ENCODE peak calls at places on chromosomes 4 and X, in six cellular contexts. M is ascending aorta; N is stimulated activated CD4-positive, alpha-beta T cell treated with anti-CD3 and anti-CD28 coated beads, Interleukin-12 subunit alpha, Interleukin-12 subunit beta, amount 100 ng/mL, for 4 hours; D is EH; U is foreskin fibroblast; T is activated CD4-positive, CD25-positive, alpha-beta regulatory T cell. C is an unnamed sample.

GRCh38 chr4:5888222-5888701 is 4.6 kb downstream of the CRMP1 start:
- DNase-seq in M (no peak), N (no peak), D (no peak), U (no peak), T (no peak), C (no peak)

GRCh38 chr4:121998024-121998423 is 46.2 kb upstream of the TRPC3 start:
- DNase-seq in M (no peak), N (no peak), D (peak), U (no peak), T (no peak), C (no peak)

GRCh38 chrX:134908235-134908834 is 82.5 kb upstream of the SMIM10 start:
- DNase-seq in M (no peak), N (no peak), D (peak), U (peak), T (no peak), C (no peak)

GRCh38 chrX:38574858-38575257 is 13.5 kb downstream of the TSPAN7 start:
- DNase-seq in M (no peak), N (no peak), D (no peak), U (no peak), T (no peak), C (no peak)

GRCh38 chr4:141391771-141392170 is 171.1 kb downstream of the ZNF330 start:
- DNase-seq in M (no peak), N (no peak), D (peak), U (no peak), T (no peak), C (no peak)

GRCh38 chr4:134501973-134502372 is 300.4 kb upstream of the PABPC4L start:
- DNase-seq in M (no peak), N (no peak), D (no peak), U (no peak), T (no peak), C (no peak)

GRCh38 chrX:26613951-26614350 is 398.0 kb downstream of the MAGEB5 start:
- DNase-seq in M (no peak), N (no peak), D (peak), U (peak), T (no peak), C (no peak)

GRCh38 chr4:174764105-174764729 is 64.8 kb downstream of the GLRA3 start:
- DNase-seq in M (no peak), N (no peak), D (peak), U (peak), T (no peak), C (no peak)

GRCh38 chrX:71619193-71619592 is 882 bp upstream of the CXCR3 start:
- DNase-seq in M (no peak), N (peak), D (no peak), U (no peak), T (no peak), C (no peak)

GRCh38 chr4:1518997-1519700 is 112.9 kb upstream of the NKX1-1 start:
- DNase-seq in M (no peak), N (no peak), D (no peak), U (no peak), T (no peak), C (no peak)

GRCh38 chrX:39258331-39258730 is 457.1 kb downstream of the MID1IP1 start:
- DNase-seq in M (no peak), N (no peak), D (no peak), U (no peak), T (no peak), C (no peak)

GRCh38 chr4:176360446-176360845 is 40.7 kb downstream of the SPCS3 start:
- DNase-seq in M (no peak), N (no peak), D (peak), U (peak), T (no peak), C (no peak)

GRCh38 chr4:184103755-184104367 is 113.8 kb downstream of the ENPP6 start:
- DNase-seq in M (no peak), N (no peak), D (no peak), U (no peak), T (no peak), C (no peak)

GRCh38 chr4:94516999-94517398 is 65.3 kb downstream of the PDLIM5 start:
- DNase-seq in M (no peak), N (no peak), D (peak), U (no peak), T (no peak), C (no peak)

GRCh38 chr4:115803825-115804224 is 690.4 kb upstream of the NDST4 start:
- DNase-seq in M (no peak), N (no peak), D (no peak), U (no peak), T (no peak), C (no peak)

GRCh38 chr4:83629945-83630684 is 94.2 kb downstream of the GPAT3 start:
- DNase-seq in M (no peak), N (no peak), D (peak), U (peak), T (no peak), C (no peak)

GRCh38 chrX:123822965-123823364 is 36.9 kb upstream of the XIAP start:
- DNase-seq in M (no peak), N (no peak), D (no peak), U (no peak), T (no peak), C (no peak)

GRCh38 chr4:145618210-145618911 is 824 bp upstream of the MMAA start:
- DNase-seq in M (no peak), N (peak), D (no peak), U (no peak), T (no peak), C (no peak)

GRCh38 chr4:6362896-6363295 is 93.2 kb downstream of the WFS1 start:
- DNase-seq in M (no peak), N (peak), D (peak), U (peak), T (no peak), C (peak)

GRCh38 chr4:76601791-76602190 is 166.8 kb downstream of the SHROOM3 start:
- DNase-seq in M (no peak), N (no peak), D (peak), U (peak), T (no peak), C (no peak)

GRCh38 chr4:11881364-11881763 is 452.7 kb upstream of the HS3ST1 start:
- DNase-seq in M (no peak), N (no peak), D (no peak), U (no peak), T (no peak), C (no peak)

GRCh38 chrX:13647709-13648212 is 5.2 kb upstream of the TCEANC start:
- DNase-seq in M (no peak), N (peak), D (no peak), U (peak), T (peak), C (no peak)

GRCh38 chr4:84269531-84269930 is 229.6 kb downstream of the NKX6-1 start:
- DNase-seq in M (no peak), N (no peak), D (no peak), U (no peak), T (no peak), C (no peak)